ENCODE peak calls at places on chromosome 20, in four cellular contexts. D, J, K and W are unnamed samples.

GRCh38 chr20:52779125-52779524 is 193.0 kb upstream of the TSHZ2 start:
- DNase-seq in D (no peak), K (peak), J (no peak), W (peak)

GRCh38 chr20:39960522-39961420 is 728.3 kb downstream of the MAFB start:
- DNase-seq in K (no peak), J (no peak), D (no peak), W (no peak)

GRCh38 chr20:37479275-37479674 is 41.8 kb upstream of the NNAT start:
- DNase-seq in K (no peak), D (no peak), J (no peak), W (no peak)

GRCh38 chr20:33685328-33686007 is 717 bp downstream of the E2F1 start:
- DNase-seq in J (peak), D (peak), K (peak), W (peak)

GRCh38 chr20:18978311-18978710 is 164.7 kb downstream of the SCP2D1 start:
- DNase-seq in K (no peak), D (no peak), J (no peak), W (no peak)

GRCh38 chr20:45328451-45328850 is 19.8 kb downstream of the SDC4 start:
- DNase-seq in K (no peak), J (no peak), D (no peak), W (no peak)

GRCh38 chr20:53752971-53753879 is 159.6 kb upstream of the ZNF217 start:
- DNase-seq in J (no peak), D (peak), K (peak), W (no peak)

GRCh38 chr20:19758888-19759331 is 852 bp downstream of the RIN2 start:
- DNase-seq in K (peak), D (peak), J (peak), W (peak)

GRCh38 chr20:23142162-23143050 is 56.3 kb upstream of the CD93 start:
- DNase-seq in J (no peak), D (peak), K (no peak), W (no peak)

GRCh38 chr20:23143986-23144695 is 58.0 kb upstream of the CD93 start:
- DNase-seq in J (peak), D (no peak), K (no peak), W (no peak)

GRCh38 chr20:23141450-23142161 is 55.5 kb upstream of the CD93 start:
- DNase-seq in J (no peak), K (peak), D (no peak), W (no peak)

GRCh38 chr20:23144856-23145255 is 58.7 kb upstream of the CD93 start:
- DNase-seq in J (peak), D (no peak), K (no peak), W (no peak)

GRCh38 chr20:23143098-23143497 is 57.0 kb upstream of the CD93 start:
- DNase-seq in J (peak), K (peak), D (peak), W (peak)
- H3K4me3 ChIP-seq in J (no peak), K (no peak), D (no peak), W (no peak)

DNA sequence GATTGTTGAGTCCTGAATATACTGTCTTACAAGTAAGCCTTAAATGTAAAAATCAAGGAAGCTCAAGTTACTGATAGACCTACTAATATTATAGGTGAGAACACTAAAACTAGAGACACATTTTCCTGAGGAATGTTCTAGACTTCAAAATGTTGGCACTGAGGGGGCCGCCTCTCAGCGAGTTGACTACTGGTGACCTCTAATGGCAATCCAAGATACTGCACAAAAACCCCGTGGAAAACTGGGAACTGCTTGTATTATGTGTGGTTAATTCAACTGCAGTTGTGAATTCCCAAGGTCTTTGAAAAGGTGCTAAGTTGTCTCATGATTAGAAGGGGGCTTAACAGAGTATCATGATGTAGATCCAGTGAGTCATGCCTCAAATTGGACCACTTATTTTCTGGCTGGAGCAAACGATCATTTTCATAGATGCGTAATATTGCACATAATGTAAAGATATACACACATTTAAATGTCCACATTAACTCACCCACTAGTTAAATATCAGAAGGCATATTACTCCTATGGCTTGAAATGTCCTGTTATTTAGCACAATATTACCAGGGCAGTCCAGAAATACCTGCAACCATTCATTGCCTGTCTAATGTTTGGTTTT is 336.2 kb downstream of the FOXA2 start:
- DNase-seq in D (peak), K (peak), J (no peak), W (no peak)
- TF ChIP-seq CTCF in D (peak), K (peak), J (peak), W (peak)

GRCh38 chr20:25867776-25868649 is 171.4 kb upstream of the ZNF337 start:
- DNase-seq in D (no peak), J (peak), K (peak), W (peak)

GRCh38 chr20:25864986-25865714 is 168.5 kb upstream of the ZNF337 start:
- DNase-seq in D (no peak), K (no peak), J (no peak), W (no peak)

GRCh38 chr20:25863536-25864325 is 167.1 kb upstream of the ZNF337 start:
- DNase-seq in D (no peak), K (no peak), J (no peak), W (peak)

GRCh38 chr20:25864326-25864970 is 167.8 kb upstream of the ZNF337 start:
- DNase-seq in K (no peak), J (no peak), D (no peak), W (no peak)

GRCh38 chr20:25865715-25866656 is 169.3 kb upstream of the ZNF337 start:
- DNase-seq in J (peak), D (peak), K (peak), W (peak)
- H3K4me3 ChIP-seq in J (peak), D (no peak), K (no peak), W (peak)

GRCh38 chr20:50187403-50188051 is 3.1 kb upstream of the CEBPB start:
- DNase-seq in D (peak), K (peak), J (peak), W (peak)

GRCh38 chr20:50188879-50189680 is 1.6 kb upstream of the CEBPB start:
- DNase-seq in K (no peak), D (no peak), J (no peak), W (no peak)

GRCh38 chr20:50186987-50187402 is 3.6 kb upstream of the CEBPB start:
- DNase-seq in K (no peak), J (no peak), D (no peak), W (no peak)

GRCh38 chr20:50189681-50190250 is 864 bp upstream of the CEBPB start:
- DNase-seq in J (peak), K (no peak), D (peak), W (no peak)

GRCh38 chr20:50188287-50188688 is 2.3 kb upstream of the CEBPB start:
- DNase-seq in J (no peak), D (no peak), K (no peak), W (no peak)
- TF ChIP-seq CTCF in J (no peak), D (no peak), K (no peak), W (no peak)

DNA sequence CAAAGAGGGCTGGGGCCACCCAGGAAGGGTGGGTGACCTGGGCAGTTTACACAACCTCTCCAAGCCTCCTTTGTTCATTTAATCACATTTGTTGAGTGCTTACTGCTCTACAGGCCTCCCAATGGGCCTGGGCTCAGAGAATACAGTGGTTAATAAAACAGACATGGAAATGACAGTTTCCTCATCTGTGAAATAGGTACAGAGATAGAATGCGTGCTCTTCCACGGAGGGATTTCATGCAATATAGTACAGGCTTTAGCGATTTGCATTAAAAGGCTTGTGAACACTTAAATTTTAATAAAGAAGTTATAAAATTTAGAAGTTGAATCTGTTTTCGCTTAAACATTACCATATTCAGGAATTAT is 802 bp upstream of the FERMT1 start:
- DNase-seq in K (no peak), D (no peak), J (no peak), W (no peak)
- H3K4me3 ChIP-seq in K (no peak), D (peak), J (no peak), W (no peak)

DNA sequence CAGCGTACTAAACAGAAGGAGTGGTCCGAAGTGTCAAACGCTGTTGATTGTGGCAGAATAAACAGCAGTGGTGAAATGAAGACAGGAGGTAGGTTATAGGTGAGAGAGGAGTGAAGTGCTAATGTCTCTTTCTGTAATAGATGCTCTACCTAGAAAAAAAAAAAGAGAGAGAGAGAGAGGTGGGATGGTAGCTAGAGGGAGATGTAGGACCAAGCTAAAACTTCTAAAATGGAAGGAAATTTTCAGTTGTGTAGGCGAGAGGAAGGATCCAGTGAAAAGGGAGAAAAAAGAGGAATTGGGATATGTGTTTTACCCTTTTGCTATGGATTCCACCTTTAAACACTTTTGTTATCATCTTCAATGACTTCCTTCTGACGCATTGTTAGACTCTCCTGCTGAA is 126.5 kb upstream of the BMP2 start:
- DNase-seq in J (no peak), K (no peak), D (no peak), W (no peak)
- TF ChIP-seq CTCF in J (no peak), K (no peak), D (no peak), W (no peak)

GRCh38 chr20:59754551-59754950 is 150.2 kb downstream of the PHACTR3 start:
- DNase-seq in K (no peak), J (no peak), D (no peak), W (no peak)

GRCh38 chr20:59752101-59752586 is 147.8 kb downstream of the PHACTR3 start:
- DNase-seq in D (peak), J (peak), K (no peak), W (no peak)

GRCh38 chr20:59753836-59754235 is 149.5 kb downstream of the PHACTR3 start:
- DNase-seq in K (no peak), J (no peak), D (peak), W (no peak)

GRCh38 chr20:59751075-59751711 is 146.9 kb downstream of the PHACTR3 start:
- DNase-seq in K (peak), J (peak), D (peak), W (peak)

DNA sequence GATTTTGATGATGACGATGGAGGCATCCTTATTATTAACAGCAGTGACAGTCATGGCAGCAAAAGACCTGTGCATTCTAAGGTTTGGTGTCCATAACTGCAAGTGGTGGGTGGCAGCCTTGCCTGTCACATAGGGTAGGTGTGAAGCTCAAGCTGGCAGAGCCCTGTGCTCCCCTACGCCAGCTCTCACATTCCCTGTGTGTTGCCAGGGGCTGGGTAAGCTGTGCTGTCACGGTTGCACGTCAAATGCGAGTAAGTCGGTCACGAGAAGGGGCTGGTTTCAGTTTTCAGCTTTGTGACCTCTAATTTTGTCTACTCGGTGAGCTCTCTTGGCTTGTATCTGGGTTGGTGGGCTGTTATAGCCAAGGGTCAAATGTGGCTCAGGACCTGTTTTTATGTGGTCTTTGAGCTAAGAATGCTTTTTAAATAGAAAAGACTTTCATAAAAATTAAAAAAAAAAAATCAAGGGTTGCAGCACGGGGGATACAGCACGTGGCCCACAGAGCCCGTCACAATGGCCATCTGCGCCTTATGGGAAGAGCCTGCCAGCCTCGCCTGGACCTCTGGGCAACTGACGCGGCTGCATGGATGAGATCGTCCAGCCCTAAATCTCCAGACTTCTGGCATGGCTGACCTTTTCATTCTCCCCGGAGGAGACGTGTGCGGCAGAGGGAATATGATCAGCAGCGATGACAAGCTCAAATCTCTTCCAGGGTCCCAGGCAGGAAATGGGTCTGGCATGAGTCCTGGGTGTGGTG is 148.5 kb downstream of the PHACTR3 start:
- DNase-seq in J (peak), K (no peak), D (peak), W (no peak)
- H3K4me3 ChIP-seq in J (no peak), K (no peak), D (peak), W (no peak)